ENCODE peak calls at places on chromosomes 1 and 21, in ten cellular contexts. P is endodermal cell; I is OCI-M1; T is DMS 273 treated with DMSO at 0.1 percent for 48 hours; Z is fibroblast of villous mesenchyme; U is transverse colon; M is NCI-H1105; F is activated T-helper 1 cell treated with anti-CD3 and anti-CD28 coated beads, Interleukin-2, amount 50 U/mL, for 16 hours; E is kidney tubule cell; L is nephron progenitor cell. A is an unnamed sample.
A peak's percentile ranks its signal among the peaks of the same experiment; 100 is the strongest.

GRCh38 chr1:173208146-173208545 is 1.0 kb upstream of the TNFSF4 start:
- DNase-seq in M (no peak), E (no peak), L (no peak), F (no peak), Z (no peak), U (no peak), P (no peak), T (no peak), I (no peak), A (no peak)

GRCh38 chr1:54376085-54377039 is 29.8 kb downstream of the SSBP3 start:
- DNase-seq in U (peak; percentile 71), P (no peak), F (no peak), E (peak; percentile 28), M (no peak), T (no peak), I (peak; percentile 69), L (no peak), Z (no peak), A (no peak)

GRCh38 chr1:37734629-37735591 is 30.0 kb downstream of the EPHA10 start:
- DNase-seq in I (no peak), L (peak; percentile 72), T (no peak), F (no peak), P (peak; percentile 90), E (no peak), U (peak; percentile 90), Z (no peak), M (no peak), A (no peak)

GRCh38 chr1:86502721-86503430 is 34.1 kb downstream of the CLCA1 start:
- DNase-seq in I (peak; percentile 52), T (no peak), L (peak; percentile 11), P (peak; percentile 94), F (no peak), Z (no peak), M (no peak), E (peak; percentile 50), U (peak; percentile 65), A (no peak)

GRCh38 chr21:39377444-39378050 is 28.7 kb upstream of the HMGN1 start:
- DNase-seq in L (no peak), I (peak; percentile 37), U (no peak), P (peak; percentile 57), E (peak; percentile 14), Z (no peak), T (no peak), M (no peak), F (no peak), A (no peak)

GRCh38 chr1:41766546-41766945 is 152.2 kb downstream of the HIVEP3 start:
- DNase-seq in M (no peak), T (no peak), I (no peak), Z (no peak), U (no peak), F (no peak), L (no peak), E (no peak), P (no peak), A (no peak)

GRCh38 chr1:11196945-11197344 is 7.8 kb downstream of the ANGPTL7 start:
- DNase-seq in E (peak; percentile 19), M (no peak), P (no peak), T (no peak), F (no peak), L (no peak), U (no peak), I (no peak), Z (no peak), A (no peak)

GRCh38 chr1:77671836-77672235 is 10.6 kb downstream of the ZZZ3 start:
- DNase-seq in T (no peak), U (no peak), I (peak; percentile 24), F (no peak), L (no peak), P (no peak), M (no peak), E (peak; percentile 13), Z (peak; percentile 46), A (no peak)

GRCh38 chr1:8671313-8671917 is 146.0 kb downstream of the RERE start:
- DNase-seq in T (no peak), I (peak; percentile 76), E (peak; percentile 70), F (no peak), P (no peak), M (peak; percentile 63), Z (peak; percentile 89), U (no peak), L (peak; percentile 16), A (no peak)

GRCh38 chr1:102434421-102434820 is 437.7 kb upstream of the OLFM3 start:
- DNase-seq in P (peak; percentile 75), F (no peak), Z (no peak), E (no peak), M (peak; percentile 16), T (no peak), U (no peak), L (peak; percentile 31), I (peak; percentile 68), A (no peak)

GRCh38 chr1:65456481-65456880 is 36.0 kb downstream of the LEPR start:
- DNase-seq in P (no peak), T (no peak), F (no peak), M (no peak), L (no peak), Z (no peak), I (no peak), U (no peak), E (no peak), A (no peak)

GRCh38 chr1:10975567-10976326 is 36.7 kb upstream of the TARDBP start:
- DNase-seq in P (peak; percentile 72), T (no peak), I (no peak), F (no peak), U (peak; percentile 57), E (peak; percentile 88), Z (peak; percentile 82), L (no peak), M (no peak), A (no peak)

GRCh38 chr1:227889047-227889862 is 58.5 kb downstream of the WNT9A start:
- DNase-seq in M (no peak), Z (no peak), L (peak; percentile 27), U (no peak), T (no peak), E (no peak), I (peak; percentile 41), P (peak; percentile 78), F (no peak), A (no peak)

GRCh38 chr21:44375281-44375651 is 21.8 kb downstream of the TRPM2 start:
- DNase-seq in T (no peak), L (no peak), P (peak; percentile 23), Z (no peak), M (no peak), I (no peak), F (no peak), E (no peak), U (peak; percentile 55), A (no peak)